ENCODE peak calls at places on chromosomes 3 and 15, in six cellular contexts. One of them, this sample, is unnamed. For H3K9me3 and H3K36me3, the result is how much of the 10 kb centered on the place peaks cover.

GRCh38 chr15:28960979-28961378 is 75.2 kb downstream of the APBA2 start:
- DNase-seq in OCI-LY7: no peak
- DNase-seq in upper lobe of left lung: no peak
- DNase-seq in ovary: no peak
- DNase-seq in neuronal stem cell: no peak
- DNase-seq in naive thymus-derived CD4-positive, alpha-beta T cell: no peak
- DNase-seq in this sample: no peak

GRCh38 chr15:39133201-39133600 is 447.7 kb upstream of the THBS1 start:
- DNase-seq in neuronal stem cell: no peak
- DNase-seq in OCI-LY7: no peak
- DNase-seq in upper lobe of left lung: no peak
- DNase-seq in naive thymus-derived CD4-positive, alpha-beta T cell: no peak
- DNase-seq in ovary: no peak
- DNase-seq in this sample: no peak

GRCh38 chr3:106678657-106679390 is 698.4 kb upstream of the CCDC54 start:
- DNase-seq in neuronal stem cell: no peak
- DNase-seq in naive thymus-derived CD4-positive, alpha-beta T cell: no peak
- DNase-seq in OCI-LY7: no peak
- DNase-seq in ovary: no peak
- DNase-seq in upper lobe of left lung: no peak
- DNase-seq in this sample: no peak

GRCh38 chr15:100596792-100597191 is 5.2 kb downstream of the LINS1 start:
- DNase-seq in ovary: no peak
- DNase-seq in OCI-LY7: no peak
- DNase-seq in neuronal stem cell: no peak
- DNase-seq in naive thymus-derived CD4-positive, alpha-beta T cell: peak
- DNase-seq in upper lobe of left lung: peak
- DNase-seq in this sample: peak

GRCh38 chr3:1942751-1943150 is 155.9 kb upstream of the CNTN4 start:
- DNase-seq in upper lobe of left lung: no peak
- DNase-seq in neuronal stem cell: no peak
- DNase-seq in OCI-LY7: no peak
- DNase-seq in ovary: no peak
- DNase-seq in naive thymus-derived CD4-positive, alpha-beta T cell: no peak
- DNase-seq in this sample: no peak

GRCh38 chr3:155619118-155619915 is 125.6 kb downstream of the PLCH1 start:
- DNase-seq in neuronal stem cell: peak
- DNase-seq in upper lobe of left lung: no peak
- DNase-seq in OCI-LY7: no peak
- DNase-seq in naive thymus-derived CD4-positive, alpha-beta T cell: no peak
- DNase-seq in ovary: no peak
- DNase-seq in this sample: no peak

GRCh38 chr15:38905634-38906033 is 341.0 kb upstream of the RASGRP1 start:
- DNase-seq in naive thymus-derived CD4-positive, alpha-beta T cell: no peak
- DNase-seq in OCI-LY7: no peak
- DNase-seq in neuronal stem cell: no peak
- DNase-seq in upper lobe of left lung: no peak
- DNase-seq in ovary: no peak
- DNase-seq in this sample: no peak

GRCh38 chr3:129016725-129017530 is 15.8 kb downstream of the EFCC1 start:
- DNase-seq in OCI-LY7: peak
- DNase-seq in ovary: no peak
- DNase-seq in upper lobe of left lung: peak
- DNase-seq in naive thymus-derived CD4-positive, alpha-beta T cell: no peak
- DNase-seq in neuronal stem cell: no peak
- DNase-seq in this sample: peak

GRCh38 chr15:68592054-68592453 is 13.3 kb downstream of the CORO2B start:
- DNase-seq in naive thymus-derived CD4-positive, alpha-beta T cell: no peak
- DNase-seq in OCI-LY7: no peak
- DNase-seq in upper lobe of left lung: no peak
- DNase-seq in neuronal stem cell: no peak
- DNase-seq in ovary: no peak
- DNase-seq in this sample: no peak

GRCh38 chr3:184491011-184491576 is 70.5 kb upstream of the EPHB3 start:
- DNase-seq in neuronal stem cell: no peak
- DNase-seq in naive thymus-derived CD4-positive, alpha-beta T cell: no peak
- DNase-seq in ovary: no peak
- DNase-seq in upper lobe of left lung: no peak
- DNase-seq in OCI-LY7: no peak
- DNase-seq in this sample: no peak

GRCh38 chr15:101455291-101455916 is 34.1 kb downstream of the PCSK6 start:
- DNase-seq in naive thymus-derived CD4-positive, alpha-beta T cell: no peak
- DNase-seq in ovary: no peak
- DNase-seq in neuronal stem cell: no peak
- DNase-seq in upper lobe of left lung: peak
- DNase-seq in OCI-LY7: no peak
- DNase-seq in this sample: no peak

GRCh38 chr3:128794067-128794768 is 68.2 kb downstream of the RAB7A start:
- DNase-seq in naive thymus-derived CD4-positive, alpha-beta T cell: no peak
- DNase-seq in OCI-LY7: no peak
- DNase-seq in upper lobe of left lung: no peak
- DNase-seq in neuronal stem cell: no peak
- DNase-seq in ovary: no peak
- DNase-seq in this sample: no peak

GRCh38 chr15:66854012-66854965 is 152.3 kb downstream of the SMAD6 start:
- DNase-seq in neuronal stem cell: no peak
- DNase-seq in OCI-LY7: no peak
- DNase-seq in ovary: no peak
- DNase-seq in upper lobe of left lung: peak
- DNase-seq in naive thymus-derived CD4-positive, alpha-beta T cell: no peak
- DNase-seq in this sample: no peak

GRCh38 chr3:94115482-94115881 is 52.6 kb downstream of the NSUN3 start:
- DNase-seq in naive thymus-derived CD4-positive, alpha-beta T cell: no peak
- DNase-seq in upper lobe of left lung: no peak
- DNase-seq in neuronal stem cell: peak
- DNase-seq in ovary: no peak
- DNase-seq in OCI-LY7: peak
- DNase-seq in this sample: no peak

GRCh38 chr3:4740397-4741105 is 238.7 kb upstream of the BHLHE40 start:
- DNase-seq in neuronal stem cell: no peak
- DNase-seq in ovary: no peak
- DNase-seq in naive thymus-derived CD4-positive, alpha-beta T cell: no peak
- DNase-seq in upper lobe of left lung: peak
- DNase-seq in OCI-LY7: no peak
- DNase-seq in this sample: no peak

GRCh38 chr3:128794788-128795649 is 69.0 kb downstream of the RAB7A start:
- DNase-seq in ovary: peak
- DNase-seq in upper lobe of left lung: peak
- DNase-seq in OCI-LY7: peak
- DNase-seq in neuronal stem cell: peak
- DNase-seq in naive thymus-derived CD4-positive, alpha-beta T cell: peak
- DNase-seq in this sample: peak

GRCh38 chr3:120793601-120794000 is 51.1 kb downstream of the GTF2E1 start:
- DNase-seq in upper lobe of left lung: no peak
- DNase-seq in neuronal stem cell: no peak
- DNase-seq in ovary: no peak
- DNase-seq in OCI-LY7: no peak
- DNase-seq in naive thymus-derived CD4-positive, alpha-beta T cell: no peak
- DNase-seq in this sample: no peak

GRCh38 chr3:128080323-128080898 is 28.2 kb downstream of the SEC61A1 start:
- DNase-seq in ovary: no peak
- DNase-seq in OCI-LY7: no peak
- DNase-seq in upper lobe of left lung: no peak
- DNase-seq in naive thymus-derived CD4-positive, alpha-beta T cell: no peak
- DNase-seq in neuronal stem cell: no peak
- DNase-seq in this sample: no peak

GRCh38 chr15:85382942-85383341 is 2.5 kb downstream of the AKAP13 start:
- DNase-seq in naive thymus-derived CD4-positive, alpha-beta T cell: no peak
- DNase-seq in neuronal stem cell: no peak
- DNase-seq in OCI-LY7: no peak
- DNase-seq in upper lobe of left lung: no peak
- DNase-seq in ovary: no peak
- DNase-seq in this sample: no peak

GRCh38 chr15:40550381-40551037 is 14.3 kb downstream of the CCDC32 start:
- DNase-seq in ovary: no peak
- DNase-seq in upper lobe of left lung: no peak
- DNase-seq in OCI-LY7: peak
- DNase-seq in neuronal stem cell: no peak
- DNase-seq in naive thymus-derived CD4-positive, alpha-beta T cell: no peak
- DNase-seq in this sample: no peak

GRCh38 chr3:161224786-161225185 is 3.7 kb downstream of the NMD3 start:
- DNase-seq in neuronal stem cell: no peak
- DNase-seq in naive thymus-derived CD4-positive, alpha-beta T cell: no peak
- DNase-seq in ovary: no peak
- DNase-seq in OCI-LY7: no peak
- DNase-seq in upper lobe of left lung: no peak
- DNase-seq in this sample: no peak

GRCh38 chr15:61715082-61715481 is 345.2 kb downstream of the VPS13C start:
- DNase-seq in naive thymus-derived CD4-positive, alpha-beta T cell: no peak
- DNase-seq in upper lobe of left lung: peak
- DNase-seq in ovary: no peak
- DNase-seq in OCI-LY7: no peak
- DNase-seq in neuronal stem cell: no peak
- DNase-seq in this sample: no peak

GRCh38 chr3:42520906-42521305 is 18.5 kb downstream of the VIPR1 start:
- DNase-seq in neuronal stem cell: no peak
- DNase-seq in naive thymus-derived CD4-positive, alpha-beta T cell: no peak
- DNase-seq in ovary: no peak
- DNase-seq in upper lobe of left lung: no peak
- DNase-seq in OCI-LY7: no peak
- DNase-seq in this sample: no peak

GRCh38 chr3:194573680-194574437 is 59.4 kb downstream of the TMEM44 start:
- DNase-seq in OCI-LY7: peak
- DNase-seq in naive thymus-derived CD4-positive, alpha-beta T cell: no peak
- DNase-seq in neuronal stem cell: no peak
- DNase-seq in ovary: no peak
- DNase-seq in upper lobe of left lung: peak
- DNase-seq in this sample: no peak

GRCh38 chr3:61239871-61240270 is 11.4 kb downstream of the FHIT start:
- DNase-seq in upper lobe of left lung: peak
- DNase-seq in ovary: peak
- DNase-seq in neuronal stem cell: no peak
- DNase-seq in naive thymus-derived CD4-positive, alpha-beta T cell: no peak
- DNase-seq in OCI-LY7: no peak
- DNase-seq in this sample: no peak

GRCh38 chr3:153614563-153614962 is 452.5 kb downstream of the RAP2B start:
- DNase-seq in ovary: no peak
- DNase-seq in OCI-LY7: no peak
- DNase-seq in neuronal stem cell: no peak
- DNase-seq in upper lobe of left lung: no peak
- DNase-seq in naive thymus-derived CD4-positive, alpha-beta T cell: no peak
- DNase-seq in this sample: no peak

GRCh38 chr3:30578479-30578878 is 27.9 kb upstream of the TGFBR2 start:
- DNase-seq in OCI-LY7: no peak
- DNase-seq in naive thymus-derived CD4-positive, alpha-beta T cell: no peak
- DNase-seq in ovary: no peak
- DNase-seq in upper lobe of left lung: peak
- DNase-seq in neuronal stem cell: no peak
- DNase-seq in this sample: no peak

GRCh38 chr3:142568393-142569017 is 10.0 kb downstream of the ATR start:
- DNase-seq in ovary: no peak
- DNase-seq in OCI-LY7: no peak
- DNase-seq in upper lobe of left lung: no peak
- DNase-seq in neuronal stem cell: no peak
- DNase-seq in naive thymus-derived CD4-positive, alpha-beta T cell: no peak
- DNase-seq in this sample: no peak

GRCh38 chr3:41881233-41881821 is 80.6 kb downstream of the ULK4 start:
- DNase-seq in neuronal stem cell: peak
- DNase-seq in upper lobe of left lung: no peak
- DNase-seq in OCI-LY7: peak
- DNase-seq in naive thymus-derived CD4-positive, alpha-beta T cell: peak
- DNase-seq in ovary: no peak
- DNase-seq in this sample: no peak

GRCh38 chr3:110413807-110414748 is 657.5 kb upstream of the NECTIN3 start:
- DNase-seq in naive thymus-derived CD4-positive, alpha-beta T cell: no peak
- DNase-seq in OCI-LY7: no peak
- DNase-seq in neuronal stem cell: no peak
- DNase-seq in upper lobe of left lung: no peak
- DNase-seq in ovary: no peak
- DNase-seq in this sample: no peak

DNA sequence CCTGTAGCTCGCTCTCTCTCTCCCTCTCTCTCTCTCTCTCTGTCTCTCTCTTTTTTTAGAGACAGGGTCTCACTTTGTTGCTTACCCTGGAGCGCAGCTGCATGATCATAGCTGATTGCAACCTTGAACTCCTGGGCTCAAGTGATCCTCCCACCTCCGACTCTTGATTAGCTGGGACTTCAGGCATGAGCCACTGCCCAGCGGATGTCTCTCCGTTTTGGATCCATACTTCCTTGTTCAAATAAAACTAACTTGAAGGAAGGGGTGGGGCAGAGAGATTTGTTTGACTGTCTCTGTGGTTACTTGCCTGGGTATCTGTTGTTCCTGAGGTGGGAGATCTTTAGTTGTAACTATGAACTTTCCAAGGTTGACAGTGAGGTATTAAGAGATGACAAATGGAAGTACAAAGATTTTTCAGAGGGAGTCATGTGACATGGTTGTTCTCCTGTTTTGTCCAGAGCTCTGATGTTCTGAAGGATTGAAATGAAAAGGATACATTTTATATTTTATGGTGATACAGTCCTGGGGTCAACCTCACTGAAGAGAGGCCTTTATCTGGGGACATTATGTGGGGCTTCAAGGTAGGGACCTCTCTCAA is 47.0 kb downstream of the STARD9 start:
- DNase-seq in naive thymus-derived CD4-positive, alpha-beta T cell: no peak
- DNase-seq in OCI-LY7: no peak
- DNase-seq in ovary: no peak
- DNase-seq in upper lobe of left lung: no peak
- DNase-seq in neuronal stem cell: no peak
- DNase-seq in this sample: no peak
- H3K9me3 ChIP-seq in naive thymus-derived CD4-positive, alpha-beta T cell: under half
- H3K9me3 ChIP-seq in OCI-LY7: under half
- H3K9me3 ChIP-seq in ovary: under half
- H3K9me3 ChIP-seq in upper lobe of left lung: under half
- H3K9me3 ChIP-seq in neuronal stem cell: under half
- H3K9me3 ChIP-seq in this sample: under half

GRCh38 chr15:59255647-59256380 is 49.2 kb downstream of the LDHAL6B start:
- DNase-seq in neuronal stem cell: no peak
- DNase-seq in naive thymus-derived CD4-positive, alpha-beta T cell: peak
- DNase-seq in ovary: no peak
- DNase-seq in upper lobe of left lung: no peak
- DNase-seq in OCI-LY7: no peak
- DNase-seq in this sample: no peak
- H3K36me3 ChIP-seq in neuronal stem cell: under half
- H3K36me3 ChIP-seq in naive thymus-derived CD4-positive, alpha-beta T cell: under half
- H3K36me3 ChIP-seq in ovary: under half
- H3K36me3 ChIP-seq in upper lobe of left lung: under half
- H3K36me3 ChIP-seq in OCI-LY7: under half
- H3K36me3 ChIP-seq in this sample: under half

DNA sequence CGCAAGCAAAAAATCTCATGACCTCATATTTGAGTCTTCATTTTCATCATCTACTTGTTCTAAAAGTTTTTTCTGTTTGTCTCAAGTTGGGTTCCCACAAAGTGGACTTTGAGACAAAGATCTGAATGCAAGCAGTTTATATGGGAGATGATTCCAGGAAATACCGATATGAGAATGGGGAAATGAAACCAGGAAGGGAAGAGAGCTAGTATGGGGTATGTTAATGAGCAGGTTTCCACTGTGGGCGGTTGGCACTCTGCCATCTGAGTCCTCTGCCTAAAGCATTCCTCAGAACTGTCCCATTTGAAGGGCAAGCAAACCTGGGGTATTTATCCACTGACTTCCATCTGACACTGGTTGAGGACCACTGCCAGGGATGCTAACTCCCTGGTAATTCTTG is 8.8 kb downstream of the ADPRH start:
- DNase-seq in neuronal stem cell: no peak
- DNase-seq in OCI-LY7: peak
- DNase-seq in ovary: no peak
- DNase-seq in naive thymus-derived CD4-positive, alpha-beta T cell: no peak
- DNase-seq in upper lobe of left lung: peak
- DNase-seq in this sample: no peak
- H3K27ac ChIP-seq in neuronal stem cell: no peak
- H3K27ac ChIP-seq in OCI-LY7: no peak
- H3K27ac ChIP-seq in ovary: no peak
- H3K27ac ChIP-seq in naive thymus-derived CD4-positive, alpha-beta T cell: no peak
- H3K27ac ChIP-seq in upper lobe of left lung: no peak
- H3K27ac ChIP-seq in this sample: no peak

GRCh38 chr3:7929319-7929889 is 572.2 kb upstream of the LMCD1 start:
- DNase-seq in OCI-LY7: no peak
- DNase-seq in upper lobe of left lung: no peak
- DNase-seq in ovary: no peak
- DNase-seq in naive thymus-derived CD4-positive, alpha-beta T cell: no peak
- DNase-seq in neuronal stem cell: no peak
- DNase-seq in this sample: no peak
- H3K9me3 ChIP-seq in OCI-LY7: under half
- H3K9me3 ChIP-seq in upper lobe of left lung: under half
- H3K9me3 ChIP-seq in ovary: under half
- H3K9me3 ChIP-seq in naive thymus-derived CD4-positive, alpha-beta T cell: under half
- H3K9me3 ChIP-seq in neuronal stem cell: under half
- H3K9me3 ChIP-seq in this sample: under half

This sample was measured in CD8-positive, alpha-beta memory T cell.